ENCODE peak calls at places on chromosomes 13 and 19, in ten cellular contexts. One of them, this sample, is unnamed.

GRCh38 chr19:34257559-34257924 is 3.2 kb downstream of the GARRE1 start:
- DNase-seq in stimulated activated naive CD4-positive, alpha-beta T cell: no peak
- DNase-seq in spleen: no peak
- DNase-seq in kidney epithelial cell: no peak
- DNase-seq in brain pericyte: no peak
- DNase-seq in keratinocyte: no peak
- DNase-seq in HFF-Myc: no peak
- DNase-seq in stimulated activated CD4-positive, alpha-beta T cell treated with anti-CD3 and anti-CD28 coated beads, TNF-alpha, amount 100 ng/mL, for 24 hours: no peak
- DNase-seq in activated naive CD4-positive, alpha-beta T cell treated with anti-CD3 and anti-CD28 coated beads for 36 hours: no peak
- DNase-seq in T1000: no peak
- DNase-seq in this sample: no peak

GRCh38 chr19:13401388-13401787 is 104.9 kb downstream of the CACNA1A start:
- DNase-seq in stimulated activated naive CD4-positive, alpha-beta T cell: no peak
- DNase-seq in spleen: no peak
- DNase-seq in kidney epithelial cell: no peak
- DNase-seq in brain pericyte: no peak
- DNase-seq in keratinocyte: peak
- DNase-seq in HFF-Myc: peak
- DNase-seq in stimulated activated CD4-positive, alpha-beta T cell treated with anti-CD3 and anti-CD28 coated beads, TNF-alpha, amount 100 ng/mL, for 24 hours: no peak
- DNase-seq in activated naive CD4-positive, alpha-beta T cell treated with anti-CD3 and anti-CD28 coated beads for 36 hours: peak
- DNase-seq in T1000: peak
- DNase-seq in this sample: peak

GRCh38 chr13:33487575-33488243 is 202.2 kb upstream of the STARD13 start:
- DNase-seq in stimulated activated naive CD4-positive, alpha-beta T cell: no peak
- DNase-seq in spleen: no peak
- DNase-seq in kidney epithelial cell: no peak
- DNase-seq in brain pericyte: no peak
- DNase-seq in keratinocyte: no peak
- DNase-seq in HFF-Myc: no peak
- DNase-seq in stimulated activated CD4-positive, alpha-beta T cell treated with anti-CD3 and anti-CD28 coated beads, TNF-alpha, amount 100 ng/mL, for 24 hours: no peak
- DNase-seq in activated naive CD4-positive, alpha-beta T cell treated with anti-CD3 and anti-CD28 coated beads for 36 hours: no peak
- DNase-seq in T1000: no peak
- DNase-seq in this sample: no peak

GRCh38 chr19:55552620-55553019 is 7.3 kb upstream of the SBK3 start:
- DNase-seq in stimulated activated naive CD4-positive, alpha-beta T cell: no peak
- DNase-seq in spleen: no peak
- DNase-seq in kidney epithelial cell: peak
- DNase-seq in brain pericyte: no peak
- DNase-seq in keratinocyte: no peak
- DNase-seq in HFF-Myc: no peak
- DNase-seq in stimulated activated CD4-positive, alpha-beta T cell treated with anti-CD3 and anti-CD28 coated beads, TNF-alpha, amount 100 ng/mL, for 24 hours: no peak
- DNase-seq in activated naive CD4-positive, alpha-beta T cell treated with anti-CD3 and anti-CD28 coated beads for 36 hours: no peak
- DNase-seq in T1000: no peak
- DNase-seq in this sample: no peak

GRCh38 chr13:46369506-46370268 is 17.4 kb downstream of the RUBCNL start:
- DNase-seq in stimulated activated naive CD4-positive, alpha-beta T cell: no peak
- DNase-seq in spleen: no peak
- DNase-seq in kidney epithelial cell: peak
- DNase-seq in brain pericyte: peak
- DNase-seq in keratinocyte: no peak
- DNase-seq in HFF-Myc: no peak
- DNase-seq in stimulated activated CD4-positive, alpha-beta T cell treated with anti-CD3 and anti-CD28 coated beads, TNF-alpha, amount 100 ng/mL, for 24 hours: no peak
- DNase-seq in activated naive CD4-positive, alpha-beta T cell treated with anti-CD3 and anti-CD28 coated beads for 36 hours: no peak
- DNase-seq in T1000: no peak
- DNase-seq in this sample: no peak

GRCh38 chr13:104487006-104487405 is 1420.8 kb upstream of the SLC10A2 start:
- DNase-seq in stimulated activated naive CD4-positive, alpha-beta T cell: no peak
- DNase-seq in spleen: no peak
- DNase-seq in kidney epithelial cell: no peak
- DNase-seq in brain pericyte: no peak
- DNase-seq in keratinocyte: no peak
- DNase-seq in HFF-Myc: no peak
- DNase-seq in stimulated activated CD4-positive, alpha-beta T cell treated with anti-CD3 and anti-CD28 coated beads, TNF-alpha, amount 100 ng/mL, for 24 hours: no peak
- DNase-seq in activated naive CD4-positive, alpha-beta T cell treated with anti-CD3 and anti-CD28 coated beads for 36 hours: no peak
- DNase-seq in T1000: no peak
- DNase-seq in this sample: no peak

GRCh38 chr13:27117158-27117557 is 54.5 kb downstream of the USP12 start:
- DNase-seq in stimulated activated naive CD4-positive, alpha-beta T cell: no peak
- DNase-seq in spleen: no peak
- DNase-seq in kidney epithelial cell: no peak
- DNase-seq in brain pericyte: no peak
- DNase-seq in keratinocyte: no peak
- DNase-seq in HFF-Myc: no peak
- DNase-seq in stimulated activated CD4-positive, alpha-beta T cell treated with anti-CD3 and anti-CD28 coated beads, TNF-alpha, amount 100 ng/mL, for 24 hours: no peak
- DNase-seq in activated naive CD4-positive, alpha-beta T cell treated with anti-CD3 and anti-CD28 coated beads for 36 hours: no peak
- DNase-seq in T1000: no peak
- DNase-seq in this sample: no peak

GRCh38 chr19:6412111-6412999 is 12.3 kb downstream of the KHSRP start:
- DNase-seq in stimulated activated naive CD4-positive, alpha-beta T cell: peak
- DNase-seq in spleen: no peak
- DNase-seq in kidney epithelial cell: no peak
- DNase-seq in brain pericyte: no peak
- DNase-seq in keratinocyte: no peak
- DNase-seq in HFF-Myc: no peak
- DNase-seq in stimulated activated CD4-positive, alpha-beta T cell treated with anti-CD3 and anti-CD28 coated beads, TNF-alpha, amount 100 ng/mL, for 24 hours: no peak
- DNase-seq in activated naive CD4-positive, alpha-beta T cell treated with anti-CD3 and anti-CD28 coated beads for 36 hours: peak
- DNase-seq in T1000: no peak
- DNase-seq in this sample: no peak

GRCh38 chr19:39046037-39046821 is 13.9 kb upstream of the FBXO27 start:
- DNase-seq in stimulated activated naive CD4-positive, alpha-beta T cell: no peak
- DNase-seq in spleen: no peak
- DNase-seq in kidney epithelial cell: no peak
- DNase-seq in brain pericyte: no peak
- DNase-seq in keratinocyte: no peak
- DNase-seq in HFF-Myc: peak
- DNase-seq in stimulated activated CD4-positive, alpha-beta T cell treated with anti-CD3 and anti-CD28 coated beads, TNF-alpha, amount 100 ng/mL, for 24 hours: no peak
- DNase-seq in activated naive CD4-positive, alpha-beta T cell treated with anti-CD3 and anti-CD28 coated beads for 36 hours: no peak
- DNase-seq in T1000: no peak
- DNase-seq in this sample: no peak

GRCh38 chr19:32067686-32068085 is 277.7 kb upstream of the ZNF507 start:
- DNase-seq in stimulated activated naive CD4-positive, alpha-beta T cell: no peak
- DNase-seq in spleen: no peak
- DNase-seq in kidney epithelial cell: no peak
- DNase-seq in brain pericyte: no peak
- DNase-seq in keratinocyte: no peak
- DNase-seq in HFF-Myc: no peak
- DNase-seq in stimulated activated CD4-positive, alpha-beta T cell treated with anti-CD3 and anti-CD28 coated beads, TNF-alpha, amount 100 ng/mL, for 24 hours: no peak
- DNase-seq in activated naive CD4-positive, alpha-beta T cell treated with anti-CD3 and anti-CD28 coated beads for 36 hours: no peak
- DNase-seq in T1000: no peak
- DNase-seq in this sample: no peak

GRCh38 chr13:23866420-23867026 is 22.7 kb downstream of the MIPEP start:
- DNase-seq in stimulated activated naive CD4-positive, alpha-beta T cell: no peak
- DNase-seq in spleen: no peak
- DNase-seq in kidney epithelial cell: no peak
- DNase-seq in brain pericyte: no peak
- DNase-seq in keratinocyte: no peak
- DNase-seq in HFF-Myc: no peak
- DNase-seq in stimulated activated CD4-positive, alpha-beta T cell treated with anti-CD3 and anti-CD28 coated beads, TNF-alpha, amount 100 ng/mL, for 24 hours: no peak
- DNase-seq in activated naive CD4-positive, alpha-beta T cell treated with anti-CD3 and anti-CD28 coated beads for 36 hours: no peak
- DNase-seq in T1000: no peak
- DNase-seq in this sample: no peak

GRCh38 chr19:35346193-35347052 is 1.3 kb upstream of the FFAR1 start:
- DNase-seq in stimulated activated naive CD4-positive, alpha-beta T cell: peak
- DNase-seq in spleen: peak
- DNase-seq in kidney epithelial cell: no peak
- DNase-seq in brain pericyte: no peak
- DNase-seq in keratinocyte: no peak
- DNase-seq in HFF-Myc: no peak
- DNase-seq in stimulated activated CD4-positive, alpha-beta T cell treated with anti-CD3 and anti-CD28 coated beads, TNF-alpha, amount 100 ng/mL, for 24 hours: peak
- DNase-seq in activated naive CD4-positive, alpha-beta T cell treated with anti-CD3 and anti-CD28 coated beads for 36 hours: peak
- DNase-seq in T1000: no peak
- DNase-seq in this sample: no peak

GRCh38 chr19:45087531-45087930 is 5.4 kb upstream of the PPP1R37 start:
- DNase-seq in stimulated activated naive CD4-positive, alpha-beta T cell: peak
- DNase-seq in spleen: peak
- DNase-seq in kidney epithelial cell: no peak
- DNase-seq in brain pericyte: no peak
- DNase-seq in keratinocyte: no peak
- DNase-seq in HFF-Myc: no peak
- DNase-seq in stimulated activated CD4-positive, alpha-beta T cell treated with anti-CD3 and anti-CD28 coated beads, TNF-alpha, amount 100 ng/mL, for 24 hours: no peak
- DNase-seq in activated naive CD4-positive, alpha-beta T cell treated with anti-CD3 and anti-CD28 coated beads for 36 hours: peak
- DNase-seq in T1000: no peak
- DNase-seq in this sample: no peak

GRCh38 chr19:41795031-41795461 is 1.3 kb upstream of the CEACAM3 start:
- DNase-seq in stimulated activated naive CD4-positive, alpha-beta T cell: peak
- DNase-seq in spleen: no peak
- DNase-seq in kidney epithelial cell: no peak
- DNase-seq in brain pericyte: no peak
- DNase-seq in keratinocyte: no peak
- DNase-seq in HFF-Myc: no peak
- DNase-seq in stimulated activated CD4-positive, alpha-beta T cell treated with anti-CD3 and anti-CD28 coated beads, TNF-alpha, amount 100 ng/mL, for 24 hours: peak
- DNase-seq in activated naive CD4-positive, alpha-beta T cell treated with anti-CD3 and anti-CD28 coated beads for 36 hours: peak
- DNase-seq in T1000: no peak
- DNase-seq in this sample: no peak

GRCh38 chr13:31638577-31638976 is 100.7 kb upstream of the RXFP2 start:
- DNase-seq in stimulated activated naive CD4-positive, alpha-beta T cell: no peak
- DNase-seq in spleen: no peak
- DNase-seq in kidney epithelial cell: no peak
- DNase-seq in brain pericyte: no peak
- DNase-seq in keratinocyte: no peak
- DNase-seq in HFF-Myc: peak
- DNase-seq in stimulated activated CD4-positive, alpha-beta T cell treated with anti-CD3 and anti-CD28 coated beads, TNF-alpha, amount 100 ng/mL, for 24 hours: no peak
- DNase-seq in activated naive CD4-positive, alpha-beta T cell treated with anti-CD3 and anti-CD28 coated beads for 36 hours: no peak
- DNase-seq in T1000: peak
- DNase-seq in this sample: no peak

GRCh38 chr13:33276581-33276980 is 9.0 kb downstream of the STARD13 start:
- DNase-seq in stimulated activated naive CD4-positive, alpha-beta T cell: no peak
- DNase-seq in spleen: no peak
- DNase-seq in kidney epithelial cell: no peak
- DNase-seq in brain pericyte: no peak
- DNase-seq in keratinocyte: no peak
- DNase-seq in HFF-Myc: no peak
- DNase-seq in stimulated activated CD4-positive, alpha-beta T cell treated with anti-CD3 and anti-CD28 coated beads, TNF-alpha, amount 100 ng/mL, for 24 hours: no peak
- DNase-seq in activated naive CD4-positive, alpha-beta T cell treated with anti-CD3 and anti-CD28 coated beads for 36 hours: no peak
- DNase-seq in T1000: no peak
- DNase-seq in this sample: no peak

GRCh38 chr19:33492951-33493350 is 28.6 kb downstream of the PEPD start:
- DNase-seq in stimulated activated naive CD4-positive, alpha-beta T cell: no peak
- DNase-seq in spleen: peak
- DNase-seq in kidney epithelial cell: no peak
- DNase-seq in brain pericyte: no peak
- DNase-seq in keratinocyte: no peak
- DNase-seq in HFF-Myc: no peak
- DNase-seq in stimulated activated CD4-positive, alpha-beta T cell treated with anti-CD3 and anti-CD28 coated beads, TNF-alpha, amount 100 ng/mL, for 24 hours: no peak
- DNase-seq in activated naive CD4-positive, alpha-beta T cell treated with anti-CD3 and anti-CD28 coated beads for 36 hours: no peak
- DNase-seq in T1000: no peak
- DNase-seq in this sample: no peak

GRCh38 chr19:50518091-50519005 is 4.6 kb upstream of the ASPDH start:
- DNase-seq in stimulated activated naive CD4-positive, alpha-beta T cell: no peak
- DNase-seq in spleen: peak
- DNase-seq in kidney epithelial cell: no peak
- DNase-seq in brain pericyte: no peak
- DNase-seq in keratinocyte: no peak
- DNase-seq in HFF-Myc: no peak
- DNase-seq in stimulated activated CD4-positive, alpha-beta T cell treated with anti-CD3 and anti-CD28 coated beads, TNF-alpha, amount 100 ng/mL, for 24 hours: no peak
- DNase-seq in activated naive CD4-positive, alpha-beta T cell treated with anti-CD3 and anti-CD28 coated beads for 36 hours: no peak
- DNase-seq in T1000: no peak
- DNase-seq in this sample: no peak

This sample was measured in HS-5.